ENCODE peak calls at places on chromosomes 2 and 18, in six cellular contexts. D is trophoblast cell, K is mesendoderm, N is H1, Y is IMR-90, I is mesenchymal stem cell. E is an unnamed sample.

GRCh38 chr2:19554520-19554919 is 196.1 kb upstream of the OSR1 start:
- DNase-seq in D (no peak), K (no peak), N (no peak), Y (no peak), I (no peak), E (no peak)

GRCh38 chr18:28032177-28032576 is 144.8 kb downstream of the CDH2 start:
- DNase-seq in D (no peak), K (no peak), N (no peak), Y (no peak), I (no peak), E (no peak)

GRCh38 chr2:17672583-17673317 is 80.9 kb downstream of the SMC6 start:
- DNase-seq in D (no peak), K (no peak), N (no peak), Y (peak; percentile 79), I (peak; percentile 47), E (no peak)

GRCh38 chr2:3219536-3219935 is 158.1 kb downstream of the EIPR1 start:
- DNase-seq in D (no peak), K (no peak), N (no peak), Y (no peak), I (no peak), E (no peak)

GRCh38 chr18:50286391-50287027 is 983 bp downstream of the CXXC1 start:
- DNase-seq in D (no peak), K (peak; percentile 45), N (peak; percentile 56), Y (peak; percentile 29), I (peak; percentile 30), E (no peak)

GRCh38 chr2:238974061-238974460 is 126.2 kb downstream of the TWIST2 start:
- DNase-seq in D (no peak), K (no peak), N (no peak), Y (peak; percentile 67), I (peak; percentile 30), E (no peak)

GRCh38 chr2:234050455-234051135 is at the start of gene SPP2:
- DNase-seq in D (no peak), K (no peak), N (no peak), Y (no peak), I (no peak), E (no peak)

GRCh38 chr2:98759827-98760625 is 29.1 kb upstream of the MGAT4A start:
- DNase-seq in D (no peak), K (no peak), N (no peak), Y (no peak), I (no peak), E (no peak)

GRCh38 chr2:168454737-168455691 is 1.1 kb upstream of the CERS6 start:
- DNase-seq in D (peak; percentile 16), K (no peak), N (no peak), Y (no peak), I (no peak), E (no peak)

GRCh38 chr2:190283783-190284182 is 35.8 kb downstream of the HIBCH start:
- DNase-seq in D (no peak), K (no peak), N (no peak), Y (peak; percentile 69), I (no peak), E (no peak)

GRCh38 chr2:38552259-38552658 is 50.5 kb downstream of the HNRNPLL start:
- DNase-seq in D (no peak), K (peak; percentile 47), N (no peak), Y (no peak), I (no peak), E (no peak)

GRCh38 chr2:113672297-113672696 is 45.2 kb downstream of the RABL2A start:
- DNase-seq in D (no peak), K (no peak), N (no peak), Y (no peak), I (no peak), E (no peak)

GRCh38 chr2:27489118-27489497 is 435 bp downstream of the IFT172 start:
- DNase-seq in D (peak; percentile 1), K (peak; percentile 38), N (no peak), Y (peak; percentile 21), I (peak; percentile 51), E (no peak)

GRCh38 chr2:37773354-37773753 is 101.9 kb upstream of the CDC42EP3 start:
- DNase-seq in D (no peak), K (no peak), N (no peak), Y (no peak), I (no peak), E (no peak)

GRCh38 chr18:66046025-66046602 is 295.3 kb downstream of the CDH7 start:
- DNase-seq in D (no peak), K (peak; percentile 45), N (no peak), Y (no peak), I (no peak), E (no peak)

GRCh38 chr2:96152301-96153165 is 7.3 kb upstream of the DUSP2 start:
- DNase-seq in D (no peak), K (no peak), N (no peak), Y (no peak), I (no peak), E (peak; percentile 38)

GRCh38 chr2:240900141-240900860 is 4.3 kb upstream of the MAB21L4 start:
- DNase-seq in D (no peak), K (no peak), N (no peak), Y (no peak), I (no peak), E (no peak)

GRCh38 chr2:179860255-179861026 is 971 bp downstream of the ZNF385B start:
- DNase-seq in D (no peak), K (peak; percentile 18), N (peak; percentile 75), Y (no peak), I (peak; percentile 1), E (no peak)

GRCh38 chr2:15189236-15189635 is 371.9 kb downstream of the NBAS start:
- DNase-seq in D (no peak), K (peak; percentile 68), N (no peak), Y (peak; percentile 26), I (no peak), E (no peak)

GRCh38 chr2:134774786-134775641 is 56.2 kb upstream of the TMEM163 start:
- DNase-seq in D (peak; percentile 62), K (peak; percentile 92), N (no peak), Y (no peak), I (peak; percentile 47), E (peak; percentile 62)

GRCh38 chr2:241769819-241770184 is 6.8 kb upstream of the GAL3ST2 start:
- DNase-seq in D (no peak), K (no peak), N (peak; percentile 44), Y (no peak), I (no peak), E (no peak)

GRCh38 chr2:234881413-234882241 is 70.2 kb upstream of the SH3BP4 start:
- DNase-seq in D (peak; percentile 90), K (peak; percentile 93), N (peak; percentile 91), Y (peak; percentile 97), I (peak; percentile 90), E (peak; percentile 31)

GRCh38 chr2:10837532-10838266 is 25.1 kb upstream of the PDIA6 start:
- DNase-seq in D (no peak), K (no peak), N (no peak), Y (no peak), I (no peak), E (no peak)

GRCh38 chr2:23203383-23203782 is 181.6 kb upstream of the KLHL29 start:
- DNase-seq in D (no peak), K (no peak), N (no peak), Y (no peak), I (peak; percentile 2), E (no peak)

GRCh38 chr18:76348267-76349066 is 146.6 kb downstream of the ZNF516 start:
- DNase-seq in D (no peak), K (peak; percentile 16), N (no peak), Y (no peak), I (no peak), E (no peak)

GRCh38 chr2:42168459-42169099 is 574 bp upstream of the EML4 start:
- DNase-seq in D (no peak), K (no peak), N (no peak), Y (no peak), I (no peak), E (no peak)

GRCh38 chr18:36829362-36830140 is 624 bp downstream of the KIAA1328 start:
- DNase-seq in D (no peak), K (no peak), N (no peak), Y (peak; percentile 19), I (no peak), E (no peak)

GRCh38 chr18:36830141-36830495 is 1.2 kb downstream of the KIAA1328 start:
- DNase-seq in D (no peak), K (no peak), N (no peak), Y (no peak), I (no peak), E (no peak)

GRCh38 chr18:36825526-36825925 is 3.3 kb downstream of the TPGS2 start:
- DNase-seq in D (no peak), K (no peak), N (no peak), Y (no peak), I (no peak), E (no peak)

GRCh38 chr18:36828630-36829361 is at the start of the genes KIAA1328 and TPGS2:
- DNase-seq in D (peak; percentile 86), K (peak; percentile 93), N (peak; percentile 90), Y (peak; percentile 81), I (peak; percentile 90), E (peak; percentile 81)

GRCh38 chr18:36828157-36828629 is 609 bp downstream of the TPGS2 start:
- DNase-seq in D (peak; percentile 21), K (peak; percentile 64), N (no peak), Y (peak; percentile 55), I (peak; percentile 78), E (peak; percentile 48)
- H3K18ac ChIP-seq in D (peak overlapping the region; percentile 54), K (no peak overlapping the region), N (peak overlapping the region; percentile 94), Y (peak overlapping the region; percentile 74), I (peak overlapping the region; percentile 40), E (peak overlapping the region; percentile 100)

DNA sequence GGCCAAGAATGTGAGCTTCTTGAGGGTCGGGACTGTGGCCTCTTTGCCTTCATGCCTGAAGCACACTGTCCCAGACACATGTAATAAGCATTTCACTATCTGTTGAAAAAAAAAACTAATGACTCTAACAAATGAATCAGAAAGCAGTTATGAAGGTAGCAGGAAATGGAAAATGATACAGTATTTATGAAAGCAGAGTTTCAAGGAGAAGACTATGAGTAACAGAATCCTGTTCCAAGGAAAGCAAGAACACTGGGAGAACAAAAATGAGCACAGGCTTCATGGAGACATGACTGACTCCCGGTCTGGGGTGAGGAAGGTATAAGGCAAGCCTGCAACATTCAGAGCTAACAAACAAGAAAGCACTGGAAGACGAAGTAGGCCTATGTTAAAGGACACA is 190.8 kb downstream of the RNF152 start:
- DNase-seq in D (no peak), K (no peak), N (no peak), Y (peak; percentile 89), I (no peak), E (no peak)
- H3K4me3 ChIP-seq in D (no peak overlapping the region), K (no peak overlapping the region), N (no peak overlapping the region), Y (no peak overlapping the region), I (no peak overlapping the region), E (no peak overlapping the region)

DNA sequence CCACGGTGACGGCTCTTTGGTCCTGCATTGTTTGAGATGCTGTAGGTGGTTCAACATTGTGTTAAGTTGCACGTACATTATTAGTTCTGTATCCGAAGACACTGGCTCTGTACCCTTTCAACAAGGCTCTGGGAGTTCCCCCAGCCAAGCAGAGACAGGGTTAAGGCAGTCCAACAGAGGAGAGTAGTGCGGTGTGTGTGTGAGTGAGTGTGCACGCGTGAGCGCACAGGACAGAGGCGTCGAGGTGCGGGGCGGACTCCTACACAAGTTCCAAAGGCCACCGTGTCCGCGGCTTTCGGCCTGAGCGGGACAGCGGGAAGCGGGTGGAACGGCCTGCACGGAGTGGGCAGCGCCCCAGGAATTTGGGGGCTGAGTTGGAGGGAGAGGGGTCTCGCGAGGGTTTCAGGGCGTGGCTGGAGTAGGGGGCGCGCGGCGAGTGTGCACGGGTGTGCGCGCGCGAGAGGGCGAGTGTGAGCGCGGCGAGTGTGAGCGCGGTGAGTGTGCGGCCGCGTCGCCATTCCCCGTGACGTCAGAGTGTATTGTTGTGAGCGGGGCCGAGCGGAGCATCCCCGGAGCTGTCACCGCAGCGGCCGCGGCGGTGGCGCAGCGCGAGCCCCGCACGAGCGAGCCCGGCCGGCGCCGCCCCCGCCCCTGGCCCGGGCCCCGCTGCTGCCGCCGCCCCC is at the start of gene ASXL3:
- DNase-seq in D (no peak), K (peak; percentile 16), N (peak; percentile 57), Y (no peak), I (peak; percentile 52), E (peak; percentile 54)
- H4K8ac ChIP-seq in D (peak within 1 kb of the TSS; percentile 84), K (no peak within 1 kb of the TSS), N (peak within 1 kb of the TSS; percentile 88), Y (peak within 1 kb of the TSS; percentile 32), I (peak within 1 kb of the TSS; percentile 97), E (peak within 1 kb of the TSS; percentile 100)

GRCh38 chr18:67525328-67526110 is 9.0 kb upstream of the DSEL start:
- DNase-seq in D (peak; percentile 90), K (peak; percentile 90), N (no peak), Y (peak; percentile 99), I (peak; percentile 90), E (peak; percentile 39)
- H3K18ac ChIP-seq in D (no peak overlapping the region), K (peak overlapping the region; percentile 96), N (no peak overlapping the region), Y (peak overlapping the region; percentile 68), I (peak overlapping the region; percentile 30), E (no peak overlapping the region)

E was measured in neuronal stem cell.